ENCODE peak calls at places on chromosomes 4 and X, in six cellular contexts. X, Q, C, D, J and H are unnamed samples.
A peak's percentile ranks its signal among the peaks of the same experiment; 100 is the strongest.

GRCh38 chr4:139977838-139978604 is 176.0 kb downstream of the MAML3 start:
- DNase-seq in C (no peak), J (no peak), Q (no peak), X (no peak), D (peak; percentile 51), H (no peak)

GRCh38 chr4:123209436-123209835 is 187.2 kb upstream of the SPRY1 start:
- DNase-seq in Q (no peak), C (no peak), D (no peak), J (no peak), X (no peak), H (no peak)

GRCh38 chrX:55787063-55787462 is 69.5 kb downstream of the RRAGB start:
- DNase-seq in D (no peak), Q (no peak), J (no peak), X (no peak), C (no peak), H (no peak)

GRCh38 chrX:2690856-2691542 is at the start of gene CD99:
- DNase-seq in C (no peak), X (peak; percentile 92), D (peak; percentile 85), Q (peak; percentile 58), J (peak; percentile 97), H (peak; percentile 80)

GRCh38 chrX:22060451-22060940 is 28.4 kb downstream of the PHEX start:
- DNase-seq in X (no peak), D (peak; percentile 63), J (no peak), C (no peak), Q (no peak), H (no peak)

GRCh38 chrX:148784859-148785655 is 284.6 kb downstream of the AFF2 start:
- DNase-seq in D (peak; percentile 71), X (peak; percentile 0), J (no peak), Q (no peak), C (peak; percentile 25), H (no peak)

GRCh38 chr4:87819281-87819919 is 13.4 kb upstream of the MEPE start:
- DNase-seq in J (no peak), Q (no peak), X (no peak), C (no peak), D (no peak), H (no peak)

GRCh38 chrX:153966841-153967535 is 4.6 kb downstream of the HCFC1 start:
- DNase-seq in Q (no peak), X (no peak), D (no peak), J (no peak), C (no peak), H (peak; percentile 59)

GRCh38 chr4:118754890-118755289 is 69.7 kb downstream of the METTL14 start:
- DNase-seq in D (no peak), X (no peak), C (no peak), J (no peak), Q (no peak), H (no peak)